ENCODE peak calls at places on chromosomes 4 and X, in four cellular contexts. X is stomach, T is HepG2, U is breast epithelium. D is an unnamed sample. For H3K4me1, the result is how much of the 10 kb centered on the place peaks cover.

GRCh38 chrX:151870603-151871002 is 42.1 kb upstream of the MAGEA4 start:
- DNase-seq in T (peak), U (no peak), X (no peak), D (no peak)

GRCh38 chrX:31546130-31546529 is 474.3 kb upstream of the FTHL17 start:
- DNase-seq in U (no peak), T (no peak), X (no peak), D (no peak)

GRCh38 chrX:154051210-154051810 is 31.6 kb upstream of the IRAK1 start:
- DNase-seq in U (peak), T (peak), X (peak), D (no peak)

GRCh38 chr4:68606240-68606639 is 30.1 kb upstream of the UGT2B17 start:
- DNase-seq in X (no peak), U (no peak), T (no peak), D (no peak)

GRCh38 chr4:168689791-168690190 is 192.9 kb downstream of the PALLD start:
- DNase-seq in U (no peak), X (no peak), T (no peak), D (no peak)

GRCh38 chrX:15336023-15336413 is 695 bp upstream of the PIGA start:
- DNase-seq in U (no peak), T (no peak), X (no peak), D (no peak)

GRCh38 chr4:143399113-143399949 is 62.7 kb downstream of the GAB1 start:
- DNase-seq in X (no peak), U (no peak), T (peak), D (no peak)

GRCh38 chr4:102560743-102561341 is 59.7 kb downstream of the NFKB1 start:
- DNase-seq in U (no peak), T (no peak), X (no peak), D (no peak)

GRCh38 chrX:107716045-107716684 is 59.4 kb downstream of the TSC22D3 start:
- DNase-seq in T (no peak), X (no peak), U (no peak), D (peak)

GRCh38 chr4:124202106-124202505 is 510.4 kb downstream of the ANKRD50 start:
- DNase-seq in U (no peak), X (no peak), T (no peak), D (no peak)

GRCh38 chr4:187770345-187770744 is 225.2 kb upstream of the ZFP42 start:
- DNase-seq in X (no peak), T (no peak), U (no peak), D (no peak)

GRCh38 chr4:87151730-87152129 is 68.7 kb downstream of the KLHL8 start:
- DNase-seq in X (no peak), U (no peak), T (no peak), D (no peak)
- TF ChIP-seq POLR2AphosphoS5 in X (no peak), U (no peak), T (no peak), D (no peak)

GRCh38 chrX:68684291-68684918 is 36.9 kb downstream of the STARD8 start:
- DNase-seq in T (no peak), X (no peak), U (no peak), D (peak)

GRCh38 chrX:68683580-68683979 is 36.1 kb downstream of the STARD8 start:
- DNase-seq in U (no peak), T (no peak), X (no peak), D (no peak)

GRCh38 chrX:68685722-68686683 is 38.5 kb downstream of the STARD8 start:
- DNase-seq in X (no peak), T (no peak), U (no peak), D (peak)

GRCh38 chrX:68684919-68685304 is 37.4 kb downstream of the STARD8 start:
- DNase-seq in X (no peak), T (no peak), U (no peak), D (no peak)

DNA sequence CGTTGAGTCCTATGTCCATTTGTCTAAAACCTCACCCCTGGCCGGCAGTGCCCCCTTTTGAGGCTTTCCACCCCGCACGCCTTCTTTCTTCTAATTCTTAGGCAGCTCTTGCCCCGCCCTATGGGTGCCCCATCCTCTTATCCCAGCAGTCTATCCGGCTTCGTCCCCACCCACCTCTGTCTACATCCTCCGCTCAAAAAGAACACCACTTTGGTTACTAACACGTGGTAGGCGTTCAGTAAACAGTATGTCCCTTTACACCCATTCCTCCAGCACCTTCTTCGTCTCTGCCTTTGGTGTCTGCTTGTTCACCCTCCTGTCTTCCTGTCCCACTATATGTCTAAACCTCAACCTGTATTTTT is 39.2 kb downstream of the STARD8 start:
- DNase-seq in T (no peak), X (no peak), U (no peak), D (no peak)
- H3K4me1 ChIP-seq in T (under half), X (under half), U (under half), D (under half)

GRCh38 chr4:112280657-112281056 is 5.0 kb downstream of the TIFA start:
- DNase-seq in T (no peak), X (no peak), U (no peak), D (no peak)
- H3K4me3 ChIP-seq in T (no peak), X (no peak), U (no peak), D (no peak)

DNA sequence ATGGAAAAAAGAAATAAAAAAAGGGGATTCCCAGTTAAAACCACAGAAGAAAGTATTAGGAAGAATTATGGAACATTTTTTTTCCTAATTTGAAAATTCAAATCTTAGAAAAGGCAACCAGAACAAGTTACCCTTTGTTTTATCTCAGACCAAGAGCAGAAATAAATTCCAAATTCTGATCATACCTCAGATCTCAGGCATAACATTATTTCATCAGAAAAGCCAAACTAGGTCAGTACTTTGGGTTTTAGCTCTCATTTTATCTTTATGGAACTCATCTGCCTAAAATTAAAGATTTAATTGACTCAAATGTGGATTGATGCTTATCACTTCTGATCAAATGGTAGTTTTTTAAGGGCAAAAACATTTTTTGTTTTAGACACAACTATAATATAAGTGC is 245.1 kb upstream of the PITX2 start:
- DNase-seq in T (no peak), X (no peak), U (no peak), D (no peak)
- TF ChIP-seq POLR2AphosphoS5 in T (no peak), X (no peak), U (no peak), D (no peak)

DNA sequence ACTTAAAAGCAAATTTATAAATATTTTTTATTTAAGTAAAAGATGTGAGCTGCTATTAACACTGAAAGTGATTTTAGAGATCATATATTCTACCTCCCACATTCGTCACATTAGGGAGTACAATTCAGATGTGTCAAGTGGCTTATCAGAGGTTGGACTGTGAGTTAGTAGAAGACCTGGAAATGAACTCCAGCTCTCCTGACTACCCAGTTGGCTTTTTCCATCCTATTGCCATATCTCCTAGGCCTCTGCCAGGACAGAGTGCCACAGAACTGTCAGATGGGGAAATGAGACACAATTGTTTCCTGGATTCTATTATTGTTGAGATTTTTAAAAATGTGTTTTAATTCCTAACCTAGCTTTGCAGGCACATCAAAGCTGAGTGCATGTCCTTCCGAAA is 634.1 kb upstream of the MAGEB2 start:
- DNase-seq in T (no peak), X (no peak), U (no peak), D (no peak)
- H3K4me1 ChIP-seq in T (under half), X (under half), U (under half), D (under half)

GRCh38 chr4:74157116-74157742 is 689 bp upstream of the MTHFD2L start:
- DNase-seq in T (peak), X (no peak), U (no peak), D (no peak)
- H3K4me3 ChIP-seq in T (peak), X (peak), U (peak), D (peak)

DNA sequence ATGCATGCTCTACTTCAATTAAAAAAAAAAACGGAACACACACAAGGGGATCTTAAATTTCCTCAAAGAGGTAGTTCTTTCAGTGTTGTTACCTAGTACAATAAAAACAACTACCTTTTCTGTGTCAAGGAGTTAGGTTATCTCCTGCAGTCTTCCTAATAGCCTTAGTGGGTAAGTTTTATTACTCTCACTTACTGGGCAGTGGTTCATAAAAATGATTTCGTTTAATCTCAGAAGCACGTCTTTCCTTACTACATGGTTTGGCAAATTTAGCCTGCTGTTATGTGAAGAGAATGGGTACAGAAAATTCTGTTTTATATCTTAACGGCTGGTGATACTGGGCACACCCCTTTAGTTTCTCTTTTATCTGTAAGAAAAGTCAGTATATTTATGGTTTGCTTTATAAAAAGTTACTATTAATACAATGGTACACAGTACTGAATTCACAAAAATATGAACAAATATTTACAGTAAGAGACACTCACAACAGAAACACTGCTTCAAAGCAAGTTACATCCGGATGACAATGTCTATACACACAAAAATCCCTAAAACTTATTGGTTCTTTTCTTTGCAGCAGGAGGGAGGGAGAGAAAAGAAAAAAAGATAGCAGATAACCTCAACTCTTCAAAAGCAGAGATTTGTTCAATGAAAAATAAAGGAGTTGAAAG is 8.8 kb downstream of the ADH5 start:
- DNase-seq in T (no peak), U (no peak), X (no peak), D (no peak)
- TF ChIP-seq POLR2AphosphoS5 in T (no peak), U (no peak), X (no peak), D (no peak)

GRCh38 chr4:140085062-140085622 is 68.8 kb downstream of the MAML3 start:
- DNase-seq in U (no peak), T (no peak), X (no peak), D (no peak)

GRCh38 chr4:140084426-140084825 is 69.6 kb downstream of the MAML3 start:
- DNase-seq in T (no peak), U (no peak), X (no peak), D (no peak)

GRCh38 chr4:140088317-140088967 is 65.5 kb downstream of the MAML3 start:
- DNase-seq in X (no peak), U (no peak), T (no peak), D (no peak)

GRCh38 chr4:140083320-140083719 is 70.7 kb downstream of the MAML3 start:
- DNase-seq in T (no peak), U (no peak), X (no peak), D (no peak)

GRCh38 chr4:140085924-140086323 is 68.1 kb downstream of the MAML3 start:
- DNase-seq in X (no peak), T (no peak), U (no peak), D (no peak)
- H3K4me1 ChIP-seq in X (under half), T (under half), U (under half), D (under half)

GRCh38 chr4:153488719-153489384 is 22.7 kb downstream of the TMEM131L start:
- DNase-seq in T (no peak), U (no peak), X (no peak), D (peak)
- H3K4me3 ChIP-seq in T (no peak), U (peak), X (peak), D (peak)

DNA sequence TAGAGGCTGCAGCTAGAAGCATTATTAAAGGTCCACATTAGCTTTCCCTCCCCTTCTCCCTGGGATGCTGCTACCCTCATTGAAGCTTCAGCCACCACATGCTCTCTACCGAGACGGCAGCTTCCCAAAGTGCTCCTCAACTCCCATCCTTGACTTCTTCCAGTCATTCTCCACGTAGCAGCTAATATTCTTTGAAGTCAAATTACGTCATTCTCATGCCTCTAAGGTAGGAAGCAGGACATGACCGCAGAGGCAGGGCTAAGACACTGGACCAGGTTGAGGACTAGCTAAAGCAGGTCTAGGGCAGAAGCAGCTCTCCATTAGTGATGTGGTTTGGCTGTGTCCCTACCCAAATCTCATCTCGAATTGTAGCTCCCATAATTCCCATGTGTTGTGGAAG is 128.3 kb downstream of the SHOX start:
- DNase-seq in U (no peak), T (no peak), X (no peak), D (peak)
- TF ChIP-seq POLR2AphosphoS5 in U (no peak), T (no peak), X (no peak), D (no peak)

D was measured in spleen.